ENCODE peak calls at places on chromosomes 11 and 22, in ten cellular contexts. One of them, this sample, is unnamed.

GRCh38 chr11:4195909-4196308 is 101.3 kb downstream of the RRM1 start:
- DNase-seq in effector memory CD4-positive, alpha-beta T cell: no peak
- DNase-seq in NCI-H2081: no peak
- DNase-seq in IMR-90: no peak
- DNase-seq in GM13976: no peak
- DNase-seq in NCI-H1417: no peak
- DNase-seq in heart right ventricle: no peak
- DNase-seq in ovary: no peak
- DNase-seq in activated naive CD4-positive, alpha-beta T cell: no peak
- DNase-seq in T follicular helper cell: no peak
- DNase-seq in this sample: no peak

GRCh38 chr11:18036456-18036855 is 9.6 kb downstream of the TPH1 start:
- DNase-seq in ovary: no peak
- DNase-seq in T follicular helper cell: no peak
- DNase-seq in GM13976: no peak
- DNase-seq in effector memory CD4-positive, alpha-beta T cell: no peak
- DNase-seq in activated naive CD4-positive, alpha-beta T cell: no peak
- DNase-seq in NCI-H1417: no peak
- DNase-seq in IMR-90: no peak
- DNase-seq in heart right ventricle: no peak
- DNase-seq in NCI-H2081: no peak
- DNase-seq in this sample: no peak

GRCh38 chr22:24938741-24939341 is 7.7 kb downstream of the LHFPL7 start:
- DNase-seq in T follicular helper cell: peak
- DNase-seq in heart right ventricle: peak
- DNase-seq in IMR-90: peak
- DNase-seq in NCI-H1417: peak
- DNase-seq in ovary: no peak
- DNase-seq in NCI-H2081: peak
- DNase-seq in GM13976: peak
- DNase-seq in effector memory CD4-positive, alpha-beta T cell: no peak
- DNase-seq in activated naive CD4-positive, alpha-beta T cell: no peak
- DNase-seq in this sample: no peak

GRCh38 chr11:75112200-75112599 is 15.5 kb upstream of the OR2AT4 start:
- DNase-seq in GM13976: no peak
- DNase-seq in ovary: no peak
- DNase-seq in T follicular helper cell: no peak
- DNase-seq in NCI-H1417: no peak
- DNase-seq in IMR-90: no peak
- DNase-seq in effector memory CD4-positive, alpha-beta T cell: no peak
- DNase-seq in NCI-H2081: no peak
- DNase-seq in activated naive CD4-positive, alpha-beta T cell: no peak
- DNase-seq in heart right ventricle: no peak
- DNase-seq in this sample: no peak

GRCh38 chr11:73833067-73833466 is 43.6 kb downstream of the COA4 start:
- DNase-seq in effector memory CD4-positive, alpha-beta T cell: no peak
- DNase-seq in heart right ventricle: no peak
- DNase-seq in GM13976: no peak
- DNase-seq in NCI-H1417: no peak
- DNase-seq in activated naive CD4-positive, alpha-beta T cell: no peak
- DNase-seq in ovary: no peak
- DNase-seq in NCI-H2081: no peak
- DNase-seq in T follicular helper cell: no peak
- DNase-seq in IMR-90: no peak
- DNase-seq in this sample: no peak

GRCh38 chr22:25120093-25120561 is 79.5 kb upstream of the CRYBB3 start:
- DNase-seq in activated naive CD4-positive, alpha-beta T cell: no peak
- DNase-seq in NCI-H1417: no peak
- DNase-seq in NCI-H2081: no peak
- DNase-seq in GM13976: no peak
- DNase-seq in ovary: no peak
- DNase-seq in IMR-90: no peak
- DNase-seq in heart right ventricle: peak
- DNase-seq in T follicular helper cell: no peak
- DNase-seq in effector memory CD4-positive, alpha-beta T cell: no peak
- DNase-seq in this sample: no peak

GRCh38 chr22:33747029-33747428 is 173.2 kb downstream of the LARGE1 start:
- DNase-seq in activated naive CD4-positive, alpha-beta T cell: no peak
- DNase-seq in heart right ventricle: no peak
- DNase-seq in T follicular helper cell: no peak
- DNase-seq in ovary: no peak
- DNase-seq in GM13976: no peak
- DNase-seq in NCI-H1417: no peak
- DNase-seq in NCI-H2081: no peak
- DNase-seq in effector memory CD4-positive, alpha-beta T cell: no peak
- DNase-seq in IMR-90: no peak
- DNase-seq in this sample: no peak

GRCh38 chr11:114321621-114322257 is 25.5 kb downstream of the NNMT start:
- DNase-seq in effector memory CD4-positive, alpha-beta T cell: no peak
- DNase-seq in activated naive CD4-positive, alpha-beta T cell: no peak
- DNase-seq in NCI-H1417: no peak
- DNase-seq in NCI-H2081: no peak
- DNase-seq in ovary: peak
- DNase-seq in T follicular helper cell: no peak
- DNase-seq in IMR-90: peak
- DNase-seq in heart right ventricle: no peak
- DNase-seq in GM13976: no peak
- DNase-seq in this sample: no peak

GRCh38 chr22:27195104-27195503 is 537.7 kb downstream of the MIAT start:
- DNase-seq in effector memory CD4-positive, alpha-beta T cell: no peak
- DNase-seq in activated naive CD4-positive, alpha-beta T cell: no peak
- DNase-seq in IMR-90: peak
- DNase-seq in NCI-H2081: peak
- DNase-seq in GM13976: no peak
- DNase-seq in NCI-H1417: no peak
- DNase-seq in ovary: peak
- DNase-seq in heart right ventricle: peak
- DNase-seq in T follicular helper cell: no peak
- DNase-seq in this sample: no peak

GRCh38 chr22:36541831-36542391 is 12.9 kb upstream of the EIF3D start:
- DNase-seq in IMR-90: peak
- DNase-seq in effector memory CD4-positive, alpha-beta T cell: no peak
- DNase-seq in activated naive CD4-positive, alpha-beta T cell: no peak
- DNase-seq in GM13976: no peak
- DNase-seq in T follicular helper cell: no peak
- DNase-seq in NCI-H2081: no peak
- DNase-seq in heart right ventricle: no peak
- DNase-seq in ovary: no peak
- DNase-seq in NCI-H1417: no peak
- DNase-seq in this sample: no peak

GRCh38 chr11:127864861-127865260 is 722.5 kb downstream of the ETS1 start:
- DNase-seq in IMR-90: no peak
- DNase-seq in activated naive CD4-positive, alpha-beta T cell: no peak
- DNase-seq in ovary: no peak
- DNase-seq in NCI-H1417: no peak
- DNase-seq in NCI-H2081: no peak
- DNase-seq in heart right ventricle: no peak
- DNase-seq in GM13976: no peak
- DNase-seq in T follicular helper cell: no peak
- DNase-seq in effector memory CD4-positive, alpha-beta T cell: no peak
- DNase-seq in this sample: no peak

GRCh38 chr11:36565033-36565610 is 2.7 kb upstream of the RAG1 start:
- DNase-seq in effector memory CD4-positive, alpha-beta T cell: no peak
- DNase-seq in activated naive CD4-positive, alpha-beta T cell: no peak
- DNase-seq in heart right ventricle: no peak
- DNase-seq in ovary: no peak
- DNase-seq in NCI-H1417: no peak
- DNase-seq in NCI-H2081: no peak
- DNase-seq in T follicular helper cell: no peak
- DNase-seq in IMR-90: no peak
- DNase-seq in GM13976: no peak
- DNase-seq in this sample: no peak

GRCh38 chr11:63738720-63739360 is 29.7 kb downstream of the ZFTA start:
- DNase-seq in ovary: peak
- DNase-seq in NCI-H2081: peak
- DNase-seq in T follicular helper cell: peak
- DNase-seq in GM13976: peak
- DNase-seq in IMR-90: peak
- DNase-seq in activated naive CD4-positive, alpha-beta T cell: peak
- DNase-seq in effector memory CD4-positive, alpha-beta T cell: peak
- DNase-seq in heart right ventricle: peak
- DNase-seq in NCI-H1417: peak
- DNase-seq in this sample: peak

GRCh38 chr11:128503231-128503991 is 83.9 kb downstream of the ETS1 start:
- DNase-seq in ovary: no peak
- DNase-seq in effector memory CD4-positive, alpha-beta T cell: peak
- DNase-seq in GM13976: no peak
- DNase-seq in activated naive CD4-positive, alpha-beta T cell: no peak
- DNase-seq in T follicular helper cell: peak
- DNase-seq in IMR-90: peak
- DNase-seq in heart right ventricle: no peak
- DNase-seq in NCI-H2081: no peak
- DNase-seq in NCI-H1417: no peak
- DNase-seq in this sample: peak

GRCh38 chr11:32658639-32659406 is 75.2 kb downstream of the EIF3M start:
- DNase-seq in GM13976: no peak
- DNase-seq in NCI-H1417: no peak
- DNase-seq in ovary: no peak
- DNase-seq in heart right ventricle: no peak
- DNase-seq in IMR-90: peak
- DNase-seq in effector memory CD4-positive, alpha-beta T cell: no peak
- DNase-seq in NCI-H2081: no peak
- DNase-seq in activated naive CD4-positive, alpha-beta T cell: no peak
- DNase-seq in T follicular helper cell: no peak
- DNase-seq in this sample: no peak

GRCh38 chr22:32354360-32355351 is 3.0 kb upstream of the RFPL3 start:
- DNase-seq in ovary: no peak
- DNase-seq in NCI-H2081: no peak
- DNase-seq in T follicular helper cell: no peak
- DNase-seq in effector memory CD4-positive, alpha-beta T cell: no peak
- DNase-seq in heart right ventricle: no peak
- DNase-seq in GM13976: no peak
- DNase-seq in activated naive CD4-positive, alpha-beta T cell: no peak
- DNase-seq in NCI-H1417: no peak
- DNase-seq in IMR-90: peak
- DNase-seq in this sample: no peak

GRCh38 chr11:134202661-134203060 is 21.1 kb downstream of the NCAPD3 start:
- DNase-seq in heart right ventricle: no peak
- DNase-seq in effector memory CD4-positive, alpha-beta T cell: no peak
- DNase-seq in NCI-H1417: no peak
- DNase-seq in T follicular helper cell: no peak
- DNase-seq in activated naive CD4-positive, alpha-beta T cell: no peak
- DNase-seq in ovary: no peak
- DNase-seq in NCI-H2081: no peak
- DNase-seq in GM13976: no peak
- DNase-seq in IMR-90: no peak
- DNase-seq in this sample: no peak

GRCh38 chr11:134759314-134759713 is 347.3 kb upstream of the B3GAT1 start:
- DNase-seq in effector memory CD4-positive, alpha-beta T cell: no peak
- DNase-seq in IMR-90: no peak
- DNase-seq in GM13976: no peak
- DNase-seq in heart right ventricle: no peak
- DNase-seq in ovary: no peak
- DNase-seq in activated naive CD4-positive, alpha-beta T cell: no peak
- DNase-seq in NCI-H1417: no peak
- DNase-seq in T follicular helper cell: no peak
- DNase-seq in NCI-H2081: no peak
- DNase-seq in this sample: no peak

GRCh38 chr11:65776196-65776595 is 4.6 kb downstream of the AP5B1 start:
- DNase-seq in NCI-H2081: no peak
- DNase-seq in heart right ventricle: no peak
- DNase-seq in IMR-90: peak
- DNase-seq in effector memory CD4-positive, alpha-beta T cell: no peak
- DNase-seq in T follicular helper cell: no peak
- DNase-seq in activated naive CD4-positive, alpha-beta T cell: no peak
- DNase-seq in NCI-H1417: no peak
- DNase-seq in GM13976: peak
- DNase-seq in ovary: no peak
- DNase-seq in this sample: no peak

GRCh38 chr11:32858731-32859130 is 29.0 kb downstream of the PRRG4 start:
- DNase-seq in NCI-H2081: no peak
- DNase-seq in effector memory CD4-positive, alpha-beta T cell: no peak
- DNase-seq in NCI-H1417: no peak
- DNase-seq in ovary: no peak
- DNase-seq in activated naive CD4-positive, alpha-beta T cell: no peak
- DNase-seq in GM13976: no peak
- DNase-seq in T follicular helper cell: no peak
- DNase-seq in IMR-90: no peak
- DNase-seq in heart right ventricle: no peak
- DNase-seq in this sample: no peak

GRCh38 chr11:61273151-61274078 is 21.7 kb downstream of the VWCE start:
- DNase-seq in activated naive CD4-positive, alpha-beta T cell: no peak
- DNase-seq in T follicular helper cell: no peak
- DNase-seq in effector memory CD4-positive, alpha-beta T cell: no peak
- DNase-seq in GM13976: no peak
- DNase-seq in ovary: no peak
- DNase-seq in NCI-H2081: no peak
- DNase-seq in NCI-H1417: no peak
- DNase-seq in IMR-90: no peak
- DNase-seq in heart right ventricle: no peak
- DNase-seq in this sample: no peak